ENCODE peak calls at places on chromosome 13, in four cellular contexts. S is endothelial cell of umbilical vein, M is mesendoderm, Z is IMR-90. A is an unnamed sample.

GRCh38 chr13:108322206-108322824 is 52.8 kb downstream of the TNFSF13B start:
- DNase-seq in Z (peak), S (peak), M (peak), A (peak)

GRCh38 chr13:43368003-43368402 is 344.6 kb downstream of the DNAJC15 start:
- DNase-seq in S (peak), Z (peak), M (no peak), A (no peak)

GRCh38 chr13:66660013-66660804 is 569.9 kb downstream of the PCDH9 start:
- DNase-seq in M (no peak), S (peak), Z (peak), A (peak)

GRCh38 chr13:33994826-33995502 is 177.0 kb downstream of the RFC3 start:
- DNase-seq in M (no peak), S (no peak), Z (no peak), A (no peak)

GRCh38 chr13:90732049-90732448 is 615.4 kb upstream of the MIR17HG start:
- DNase-seq in Z (no peak), M (peak), S (no peak), A (peak)

GRCh38 chr13:18212873-18213272 is 968.8 kb downstream of the TUBA3C start:
- DNase-seq in Z (peak), M (peak), S (peak), A (no peak)

GRCh38 chr13:30968734-30969335 is 36.4 kb downstream of the TEX26 start:
- DNase-seq in M (no peak), S (no peak), Z (peak), A (peak)

GRCh38 chr13:51785592-51786424 is 18.2 kb downstream of the DHRS12 start:
- DNase-seq in M (peak), S (no peak), Z (peak), A (no peak)

DNA sequence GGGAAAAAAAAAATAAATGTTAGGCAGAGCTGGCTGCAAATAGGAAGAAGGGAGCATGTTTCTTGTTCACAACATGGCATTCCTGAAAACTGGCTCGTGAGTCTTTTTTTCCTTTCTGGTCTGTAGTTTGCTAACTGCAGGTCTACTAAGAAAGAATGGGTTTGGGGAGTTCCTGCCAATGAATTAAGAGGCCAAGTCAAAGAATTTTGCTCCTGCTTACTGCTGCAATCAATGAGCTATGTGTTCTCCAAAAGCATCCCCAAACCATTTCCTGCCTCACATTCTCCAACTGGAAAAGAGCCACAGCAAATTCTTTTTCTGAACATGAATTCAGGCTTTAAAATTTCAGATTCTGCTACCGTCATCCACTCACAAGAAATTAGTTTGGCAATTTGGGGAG is 88.6 kb downstream of the DCT start:
- DNase-seq in S (no peak), Z (peak), M (peak), A (no peak)
- H3K9ac ChIP-seq in S (no peak), Z (no peak), M (no peak), A (no peak)

GRCh38 chr13:71607575-71607974 is 259.4 kb downstream of the DACH1 start:
- DNase-seq in S (no peak), Z (no peak), M (no peak), A (no peak)

GRCh38 chr13:71606818-71607217 is 260.2 kb downstream of the DACH1 start:
- DNase-seq in Z (no peak), M (no peak), S (no peak), A (no peak)

GRCh38 chr13:71610876-71611275 is 256.1 kb downstream of the DACH1 start:
- DNase-seq in M (no peak), S (no peak), Z (no peak), A (no peak)

GRCh38 chr13:71611292-71611691 is 255.7 kb downstream of the DACH1 start:
- DNase-seq in Z (no peak), S (no peak), M (no peak), A (no peak)

DNA sequence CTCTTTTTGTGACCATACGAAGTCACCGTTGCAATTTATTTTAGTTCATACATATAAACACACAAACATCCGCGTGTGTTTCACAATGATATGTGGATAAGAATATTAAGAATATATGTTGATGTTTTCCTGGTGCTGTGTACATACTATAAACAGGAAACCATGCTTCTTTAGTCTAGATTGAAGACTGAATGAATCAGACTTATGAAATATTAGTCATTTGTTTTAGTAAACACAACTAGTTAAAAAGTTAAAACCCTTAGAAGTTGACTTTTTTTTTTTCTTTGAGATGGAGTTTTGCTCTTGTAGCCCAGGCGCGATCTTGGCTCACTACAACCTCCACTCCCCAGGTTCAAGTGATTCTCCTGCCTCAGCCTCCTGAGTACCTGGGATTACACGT is 257.7 kb downstream of the DACH1 start:
- DNase-seq in M (no peak), Z (peak), S (no peak), A (no peak)
- H3K9ac ChIP-seq in M (no peak), Z (no peak), S (no peak), A (no peak)

DNA sequence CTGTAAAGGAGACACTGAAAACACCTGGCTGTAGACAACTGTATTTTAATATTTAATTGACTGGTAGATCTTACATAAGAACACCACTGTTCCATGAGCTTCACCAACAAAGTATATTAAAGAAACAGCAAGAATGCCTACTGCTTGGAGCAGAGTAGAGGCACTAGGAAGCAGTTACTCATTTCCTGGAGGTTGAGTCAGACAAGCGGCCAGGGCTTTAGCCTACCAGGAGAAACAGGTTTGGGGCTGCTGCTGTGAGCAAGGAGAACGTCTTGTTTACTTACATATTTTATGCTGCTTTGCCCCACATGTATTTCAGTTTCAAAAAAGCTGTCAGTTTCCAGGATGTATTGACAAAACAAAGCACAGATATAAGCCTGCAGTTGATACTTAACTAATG is 33.4 kb downstream of the ALG5 start:
- DNase-seq in M (peak), Z (peak), S (peak), A (peak)
- H3K9ac ChIP-seq in M (no peak), Z (no peak), S (peak), A (no peak)

GRCh38 chr13:113187905-113188595 is 20.4 kb downstream of the PCID2 start:
- DNase-seq in Z (peak), M (no peak), S (no peak), A (no peak)
- H3K9ac ChIP-seq in Z (no peak), M (no peak), S (no peak), A (no peak)

GRCh38 chr13:32783067-32783466 is 196.8 kb downstream of the PDS5B start:
- DNase-seq in M (no peak), Z (peak), S (no peak), A (peak)
- H3K9ac ChIP-seq in M (no peak), Z (no peak), S (no peak), A (no peak)

GRCh38 chr13:98273067-98273823 is 96.2 kb upstream of the RNF113B start:
- DNase-seq in S (no peak), M (peak), Z (no peak), A (no peak)
- H3K9ac ChIP-seq in S (no peak), M (peak), Z (no peak), A (no peak)

DNA sequence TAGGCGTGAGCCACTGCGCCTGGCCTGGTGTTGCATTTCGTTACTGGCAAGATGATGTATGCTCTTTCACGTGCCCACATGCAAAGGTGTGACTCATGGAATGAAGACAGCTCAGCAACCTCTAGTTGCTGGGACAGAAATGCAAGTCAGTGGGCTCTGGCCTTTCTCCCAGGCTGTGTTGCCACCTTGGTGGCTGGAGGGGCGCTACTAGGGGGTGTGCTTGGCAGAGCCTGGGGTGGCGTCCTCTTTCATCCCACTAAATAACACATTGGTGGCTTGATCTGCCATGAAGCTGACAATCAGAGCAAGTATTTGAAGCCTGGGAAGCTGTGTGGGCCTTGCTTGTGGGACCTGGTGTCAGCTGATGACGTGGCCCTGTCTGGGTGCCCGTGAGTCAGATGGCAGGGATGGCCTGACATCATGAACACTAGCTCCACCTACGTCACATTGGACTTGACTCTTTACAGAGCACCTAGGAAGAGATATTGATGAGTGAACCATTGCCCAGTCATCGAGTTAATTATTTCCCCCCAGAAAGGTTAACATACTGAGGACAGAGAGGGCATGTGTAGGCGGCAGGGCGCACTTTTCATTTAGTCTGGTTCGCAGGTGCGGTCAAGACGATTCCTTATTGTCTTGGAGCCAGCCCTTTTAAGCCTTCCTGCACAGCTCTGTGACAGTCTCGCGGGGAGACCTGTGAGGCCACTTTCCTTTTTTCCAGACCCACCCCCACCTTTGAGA is 154.2 kb downstream of the TM9SF2 start:
- DNase-seq in Z (peak), M (peak), S (no peak), A (peak)
- H3K9ac ChIP-seq in Z (no peak), M (peak), S (no peak), A (no peak)

GRCh38 chr13:40477623-40478608 is 188.5 kb downstream of the FOXO1 start:
- DNase-seq in M (peak), S (peak), Z (no peak), A (no peak)
- H3K9ac ChIP-seq in M (no peak), S (peak), Z (no peak), A (no peak)

DNA sequence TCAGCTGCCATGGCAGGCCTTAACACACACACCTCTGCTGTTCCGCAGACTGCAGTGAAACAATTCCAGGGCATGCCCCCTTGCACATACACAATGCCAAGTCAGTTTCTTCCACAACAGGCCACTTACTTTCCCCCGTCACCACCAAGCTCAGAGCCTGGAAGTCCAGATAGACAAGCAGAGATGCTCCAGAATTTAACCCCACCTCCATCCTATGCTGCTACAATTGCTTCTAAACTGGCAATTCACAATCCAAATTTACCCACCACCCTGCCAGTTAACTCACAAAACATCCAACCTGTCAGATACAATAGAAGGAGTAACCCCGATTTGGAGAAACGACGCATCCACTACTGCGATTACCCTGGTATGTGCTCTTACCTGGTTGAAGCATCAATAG is 3.6 kb downstream of the KLF5 start:
- DNase-seq in Z (no peak), S (no peak), M (no peak), A (no peak)
- H3K9ac ChIP-seq in Z (no peak), S (no peak), M (no peak), A (peak)

A was measured in mammary epithelial cell.